ENCODE peak calls at places on chromosome 1, in nine cellular contexts. E, P, J, T, S, D, B, A and Q are unnamed samples.

GRCh38 chr1:31595836-31596736 is 19.8 kb downstream of the TINAGL1 start:
- DNase-seq in T (no peak), D (no peak), P (no peak), J (no peak), E (no peak), A (no peak), S (no peak), B (no peak), Q (no peak)

GRCh38 chr1:201628490-201628889 is 89.6 kb downstream of the NAV1 start:
- DNase-seq in D (no peak), S (no peak), A (no peak), T (no peak), P (no peak), E (no peak), B (no peak), J (no peak), Q (no peak)

GRCh38 chr1:31548899-31549806 is 27.2 kb upstream of the TINAGL1 start:
- DNase-seq in J (peak; percentile 72), A (peak; percentile 81), B (peak; percentile 80), D (peak; percentile 91), T (peak; percentile 84), S (peak; percentile 93), E (peak; percentile 68), P (peak; percentile 91), Q (peak; percentile 63)

GRCh38 chr1:81391100-81391828 is 409.5 kb upstream of the ADGRL2 start:
- DNase-seq in J (no peak), D (no peak), P (no peak), T (no peak), E (peak; percentile 8), S (no peak), B (no peak), A (no peak), Q (no peak)

GRCh38 chr1:229629251-229629650 is 3.2 kb downstream of the URB2 start:
- DNase-seq in A (no peak), S (no peak), T (peak; percentile 21), J (no peak), D (no peak), E (no peak), B (no peak), P (no peak), Q (no peak)

GRCh38 chr1:100145116-100145515 is 12.2 kb downstream of the TRMT13 start:
- DNase-seq in E (no peak), D (no peak), B (no peak), J (no peak), A (no peak), S (no peak), P (no peak), T (no peak), Q (no peak)

GRCh38 chr1:7650801-7651200 is 120.3 kb upstream of the VAMP3 start:
- DNase-seq in J (no peak), A (peak; percentile 83), B (no peak), T (no peak), P (no peak), S (no peak), D (peak; percentile 73), E (no peak), Q (no peak)

GRCh38 chr1:70455291-70455690 is 44.2 kb downstream of the CTH start:
- DNase-seq in B (no peak), J (no peak), P (no peak), D (no peak), E (no peak), S (no peak), T (no peak), A (no peak), Q (no peak)

GRCh38 chr1:58841455-58841854 is 57.6 kb upstream of the JUN start:
- DNase-seq in E (no peak), A (no peak), S (peak; percentile 26), D (no peak), P (no peak), B (no peak), T (no peak), J (peak; percentile 9), Q (no peak)

GRCh38 chr1:157429841-157430240 is 122.5 kb downstream of the FCRL5 start:
- DNase-seq in J (no peak), A (no peak), E (no peak), P (no peak), D (no peak), T (no peak), S (no peak), B (no peak), Q (peak; percentile 46)

GRCh38 chr1:24699628-24700027 is 45.6 kb upstream of the CLIC4 start:
- DNase-seq in T (no peak), E (no peak), B (no peak), D (no peak), J (no peak), A (no peak), P (no peak), S (no peak), Q (no peak)

GRCh38 chr1:20883766-20884165 is 96.7 kb upstream of the HP1BP3 start:
- DNase-seq in P (no peak), S (no peak), B (no peak), T (no peak), J (no peak), D (no peak), E (no peak), A (no peak), Q (no peak)